ENCODE peak calls at places on chromosomes 16 and 17, in ten cellular contexts. X, J, C, W, E, B, K, F, D and N are unnamed samples. For H3K9me3, the result is how much of the 10 kb centered on the place peaks cover.

GRCh38 chr17:38584350-38584925 is 21.3 kb downstream of the SRCIN1 start:
- DNase-seq in C (peak), W (peak), F (peak), J (no peak), B (peak), X (peak), K (peak), D (peak), E (peak), N (peak)

GRCh38 chr17:80512233-80512632 is 32.4 kb upstream of the RPTOR start:
- DNase-seq in E (no peak), C (no peak), X (no peak), F (no peak), D (no peak), B (no peak), J (peak), K (no peak), W (no peak), N (no peak)

GRCh38 chr17:33647976-33648375 is 354.9 kb upstream of the ASIC2 start:
- DNase-seq in C (no peak), E (no peak), W (no peak), J (no peak), B (no peak), F (peak), D (no peak), K (peak), X (no peak), N (no peak)

GRCh38 chr16:85072947-85073346 is 39.3 kb downstream of the CIBAR2 start:
- DNase-seq in C (no peak), X (no peak), F (peak), B (no peak), W (peak), E (no peak), D (no peak), K (no peak), J (peak), N (no peak)

GRCh38 chr16:67445913-67446907 is 15.3 kb downstream of the HSD11B2 start:
- DNase-seq in E (no peak), F (no peak), C (no peak), J (no peak), D (no peak), W (peak), B (no peak), X (no peak), K (peak), N (no peak)

GRCh38 chr16:52677487-52677886 is 130.5 kb upstream of the TOX3 start:
- DNase-seq in C (no peak), D (no peak), K (no peak), E (no peak), J (no peak), B (no peak), X (no peak), W (no peak), F (no peak), N (no peak)

GRCh38 chr17:935485-935884 is 44.1 kb downstream of the NXN start:
- DNase-seq in C (no peak), F (peak), X (no peak), W (no peak), J (no peak), D (no peak), B (no peak), K (no peak), E (no peak), N (no peak)

GRCh38 chr16:9053006-9053601 is 38.3 kb upstream of the HAPSTR1 start:
- DNase-seq in F (peak), J (peak), C (no peak), B (peak), X (peak), D (peak), E (peak), W (peak), K (peak), N (no peak)

GRCh38 chr16:56457927-56458470 is 6.6 kb downstream of the OGFOD1 start:
- DNase-seq in W (no peak), J (no peak), X (no peak), C (no peak), D (no peak), E (no peak), K (no peak), F (no peak), B (no peak), N (no peak)

GRCh38 chr17:83193336-83194188 is 114.2 kb downstream of the METRNL start:
- DNase-seq in B (no peak), C (no peak), E (peak), X (peak), D (peak), J (peak), F (peak), W (peak), K (peak), N (peak)

GRCh38 chr16:61413026-61413425 is 623.2 kb downstream of the CDH8 start:
- DNase-seq in W (no peak), K (no peak), F (no peak), D (no peak), B (no peak), E (no peak), J (no peak), C (no peak), X (no peak), N (no peak)

GRCh38 chr17:6755731-6756184 is at the start of gene XAF1:
- DNase-seq in C (peak), D (no peak), J (no peak), F (no peak), K (peak), E (no peak), B (no peak), X (peak), W (peak), N (peak)

GRCh38 chr17:16599537-16599936 is 30.5 kb upstream of the ZNF287 start:
- DNase-seq in X (no peak), W (no peak), D (no peak), F (no peak), K (no peak), B (no peak), E (no peak), C (no peak), J (no peak), N (no peak)
- H3K9me3 ChIP-seq in X (under half), W (under half), D (under half), F (under half), K (under half), B (under half), E (under half), C (under half), J (under half), N (under half)

GRCh38 chr17:22268912-22269220 is 576.5 kb downstream of the KCNJ18 start:
- DNase-seq in E (no peak), D (no peak), F (no peak), X (no peak), W (no peak), C (no peak), K (no peak), B (no peak), J (no peak), N (no peak)
- H3K9me3 ChIP-seq in E (under half), D (under half), F (half or more), X (under half), W (under half), C (under half), K (under half), B (half or more), J (under half), N (under half)

GRCh38 chr16:35150805-35151312 is 1691.4 kb downstream of the TP53TG3F start:
- DNase-seq in X (no peak), F (no peak), C (no peak), B (no peak), J (no peak), W (no peak), D (no peak), E (no peak), K (no peak), N (no peak)

GRCh38 chr16:35147556-35148504 is 1688.4 kb downstream of the TP53TG3F start:
- DNase-seq in K (no peak), C (no peak), F (no peak), D (peak), B (no peak), W (no peak), X (no peak), J (no peak), E (no peak), N (no peak)

GRCh38 chr16:35152067-35152627 is 1692.7 kb downstream of the TP53TG3F start:
- DNase-seq in F (no peak), J (no peak), W (no peak), D (peak), E (no peak), B (no peak), K (no peak), C (no peak), X (no peak), N (no peak)

GRCh38 chr16:35148748-35149147 is 1689.3 kb downstream of the TP53TG3F start:
- DNase-seq in E (no peak), W (no peak), X (no peak), K (no peak), C (no peak), J (no peak), D (peak), F (no peak), B (no peak), N (no peak)

DNA sequence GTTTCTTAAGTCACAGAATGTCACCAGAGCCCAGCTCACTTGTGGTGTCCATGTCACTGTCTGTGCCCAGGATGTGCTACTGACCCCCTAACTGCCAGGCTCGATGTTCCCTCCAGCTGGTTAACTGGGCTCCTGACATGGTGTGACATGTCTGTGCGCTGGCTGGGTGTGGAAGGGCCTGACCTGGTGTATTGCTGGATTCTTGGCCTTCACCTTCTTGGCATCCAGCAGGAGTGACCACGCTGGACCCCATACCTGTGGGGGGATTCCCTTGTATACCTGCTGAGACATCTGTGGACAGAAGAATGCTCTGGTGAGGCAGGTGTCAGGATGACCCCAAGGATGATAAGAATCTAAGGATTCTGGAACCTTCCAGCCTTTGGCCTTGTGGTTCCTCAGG is 1690.1 kb downstream of the TP53TG3F start:
- DNase-seq in C (no peak), E (no peak), J (no peak), D (peak), F (no peak), B (no peak), X (no peak), W (no peak), K (no peak), N (no peak)
- H3K9me3 ChIP-seq in C (under half), E (under half), J (under half), D (under half), F (under half), B (half or more), X (under half), W (under half), K (under half), N (under half)

GRCh38 chr16:73636196-73636595 is 588.3 kb upstream of the ZFHX3 start:
- DNase-seq in F (no peak), K (no peak), W (no peak), C (no peak), E (no peak), B (no peak), X (no peak), J (no peak), D (no peak), N (no peak)
- H3K9me3 ChIP-seq in F (under half), K (under half), W (under half), C (under half), E (under half), B (under half), X (under half), J (under half), D (under half), N (under half)

GRCh38 chr16:35908152-35908551 is 2448.7 kb downstream of the TP53TG3F start:
- DNase-seq in D (no peak), F (no peak), W (no peak), C (no peak), J (no peak), E (no peak), K (no peak), B (no peak), X (no peak), N (no peak)
- H3K9me3 ChIP-seq in D (under half), F (under half), W (under half), C (under half), J (under half), E (under half), K (under half), B (half or more), X (under half), N (under half)

GRCh38 chr16:19062706-19063105 is 4.7 kb upstream of the COQ7 start:
- DNase-seq in C (no peak), W (no peak), B (no peak), E (no peak), F (no peak), J (no peak), X (no peak), K (no peak), D (no peak), N (no peak)

GRCh38 chr16:19071811-19072777 is 4.7 kb downstream of the COQ7 start:
- DNase-seq in B (peak), C (peak), E (peak), K (peak), D (peak), W (peak), F (peak), X (no peak), J (peak), N (peak)

GRCh38 chr16:19067349-19068236 is at the start of gene COQ7:
- DNase-seq in F (peak), E (peak), K (peak), D (peak), C (peak), W (peak), X (peak), B (peak), J (peak), N (peak)

GRCh38 chr16:19068237-19068815 is 912 bp downstream of the COQ7 start:
- DNase-seq in F (no peak), C (no peak), D (no peak), X (no peak), B (no peak), J (no peak), E (peak), W (no peak), K (no peak), N (no peak)

GRCh38 chr16:19066988-19067348 is 446 bp upstream of the COQ7 start:
- DNase-seq in B (no peak), E (no peak), F (no peak), J (no peak), C (no peak), W (no peak), D (no peak), K (no peak), X (no peak), N (no peak)
- H3K9me3 ChIP-seq in B (under half), E (under half), F (under half), J (under half), C (under half), W (under half), D (under half), K (under half), X (under half), N (under half)

GRCh38 chr17:27082023-27082774 is 211.7 kb upstream of the WSB1 start:
- DNase-seq in B (no peak), W (no peak), J (no peak), F (no peak), C (no peak), D (no peak), E (no peak), K (no peak), X (no peak), N (no peak)
- H3K9me3 ChIP-seq in B (half or more), W (under half), J (under half), F (under half), C (under half), D (under half), E (under half), K (under half), X (under half), N (under half)

GRCh38 chr17:22490399-22490798 is 798.1 kb downstream of the KCNJ18 start:
- DNase-seq in D (no peak), W (no peak), E (no peak), K (no peak), J (no peak), X (no peak), F (no peak), B (no peak), C (no peak), N (no peak)
- H3K9me3 ChIP-seq in D (under half), W (under half), E (under half), K (under half), J (under half), X (under half), F (under half), B (half or more), C (under half), N (under half)